ENCODE peak calls at places on chromosomes 3 and 15, in five cellular contexts. S is Panc1; K is neural progenitor cell; H is CD4-positive, CD25-positive, alpha-beta regulatory T cell; R is thoracic aorta. W is an unnamed sample.

GRCh38 chr15:26355671-26356070 is 417.2 kb downstream of the GABRB3 start:
- DNase-seq in H (no peak), R (no peak), S (no peak), K (no peak), W (no peak)

GRCh38 chr3:188955919-188956318 is 215.9 kb upstream of the TPRG1 start:
- DNase-seq in K (no peak), H (no peak), R (no peak), S (no peak), W (no peak)

GRCh38 chr3:78846688-78847087 is 921.1 kb downstream of the ROBO1 start:
- DNase-seq in R (no peak), K (no peak), S (no peak), H (no peak), W (peak; percentile 55)

GRCh38 chr3:59608356-59608755 is 558.5 kb upstream of the CFAP20DC start:
- DNase-seq in K (no peak), R (no peak), S (no peak), H (no peak), W (no peak)

GRCh38 chr15:37032091-37032775 is 68.1 kb downstream of the MEIS2 start:
- DNase-seq in H (no peak), S (no peak), K (no peak), R (no peak), W (no peak)

GRCh38 chr3:85007195-85008094 is 48.7 kb downstream of the CADM2 start:
- DNase-seq in R (no peak), S (no peak), H (no peak), K (no peak), W (no peak)

GRCh38 chr15:79724804-79725203 is 172.0 kb downstream of the MTHFS start:
- DNase-seq in S (no peak), H (no peak), R (no peak), K (no peak), W (no peak)

GRCh38 chr3:189123595-189124387 is 48.0 kb upstream of the TPRG1 start:
- DNase-seq in R (no peak), S (no peak), H (no peak), K (no peak), W (no peak)

GRCh38 chr3:188362405-188362831 is 208.5 kb downstream of the LPP start:
- DNase-seq in K (no peak), S (peak; percentile 69), R (no peak), H (peak; percentile 16), W (peak; percentile 46)

GRCh38 chr15:96341465-96342142 is 11.1 kb downstream of the NR2F2 start:
- DNase-seq in R (no peak), H (no peak), S (no peak), K (peak; percentile 62), W (no peak)

GRCh38 chr15:74406992-74407705 is 26.6 kb downstream of the SEMA7A start:
- DNase-seq in H (no peak), R (no peak), K (peak; percentile 79), S (no peak), W (peak; percentile 85)

GRCh38 chr3:183222631-183223030 is 30.4 kb upstream of the B3GNT5 start:
- DNase-seq in H (peak; percentile 25), S (no peak), K (no peak), R (no peak), W (no peak)

GRCh38 chr3:183218826-183219225 is 34.2 kb upstream of the B3GNT5 start:
- DNase-seq in K (no peak), R (no peak), H (no peak), S (no peak), W (no peak)

GRCh38 chr3:183224180-183224579 is 28.9 kb upstream of the B3GNT5 start:
- DNase-seq in K (no peak), S (no peak), H (no peak), R (no peak), W (no peak)

GRCh38 chr3:183217548-183218321 is 35.3 kb upstream of the B3GNT5 start:
- DNase-seq in R (no peak), H (no peak), S (no peak), K (no peak), W (no peak)

GRCh38 chr3:183220828-183221227 is 32.2 kb upstream of the B3GNT5 start:
- DNase-seq in K (no peak), H (no peak), R (no peak), S (no peak), W (peak; percentile 35)
- H3K4me3 ChIP-seq in K (no peak overlapping the region), H (no peak overlapping the region), R (no peak overlapping the region), S (no peak overlapping the region), W (no peak overlapping the region)

GRCh38 chr3:157531301-157531660 is 28.1 kb upstream of the VEPH1 start:
- DNase-seq in S (no peak), R (no peak), H (no peak), K (no peak), W (no peak)

GRCh38 chr3:157532529-157533297 is 29.5 kb upstream of the VEPH1 start:
- DNase-seq in K (peak; percentile 86), S (peak; percentile 42), H (peak; percentile 41), R (no peak), W (peak; percentile 76)

GRCh38 chr3:157534725-157535161 is 31.5 kb upstream of the VEPH1 start:
- DNase-seq in H (no peak), S (no peak), R (no peak), K (no peak), W (no peak)

GRCh38 chr3:157531771-157532170 is 28.6 kb upstream of the VEPH1 start:
- DNase-seq in S (no peak), H (no peak), R (no peak), K (no peak), W (no peak)

GRCh38 chr3:157533298-157533870 is 30.2 kb upstream of the VEPH1 start:
- DNase-seq in H (no peak), R (no peak), K (no peak), S (no peak), W (peak; percentile 73)
- H3K4me3 ChIP-seq in H (no peak overlapping the region), R (no peak overlapping the region), K (no peak overlapping the region), S (no peak overlapping the region), W (peak overlapping the region; percentile 42)

GRCh38 chr3:9401986-9402385 is 4.6 kb downstream of the SETD5 start:
- DNase-seq in K (peak; percentile 11), S (no peak), H (no peak), R (no peak), W (no peak)
- H3K4me3 ChIP-seq in K (peak overlapping the region; percentile 94), S (peak overlapping the region; percentile 40), H (peak overlapping the region; percentile 97), R (peak overlapping the region; percentile 6), W (peak overlapping the region; percentile 23)

GRCh38 chr15:23869391-23869790 is 182.3 kb upstream of the NDN start:
- DNase-seq in H (no peak), S (no peak), K (peak; percentile 86), R (no peak), W (no peak)
- H3K4me3 ChIP-seq in H (no peak overlapping the region), S (no peak overlapping the region), K (peak overlapping the region; percentile 23), R (no peak overlapping the region), W (peak overlapping the region; percentile 20)

DNA sequence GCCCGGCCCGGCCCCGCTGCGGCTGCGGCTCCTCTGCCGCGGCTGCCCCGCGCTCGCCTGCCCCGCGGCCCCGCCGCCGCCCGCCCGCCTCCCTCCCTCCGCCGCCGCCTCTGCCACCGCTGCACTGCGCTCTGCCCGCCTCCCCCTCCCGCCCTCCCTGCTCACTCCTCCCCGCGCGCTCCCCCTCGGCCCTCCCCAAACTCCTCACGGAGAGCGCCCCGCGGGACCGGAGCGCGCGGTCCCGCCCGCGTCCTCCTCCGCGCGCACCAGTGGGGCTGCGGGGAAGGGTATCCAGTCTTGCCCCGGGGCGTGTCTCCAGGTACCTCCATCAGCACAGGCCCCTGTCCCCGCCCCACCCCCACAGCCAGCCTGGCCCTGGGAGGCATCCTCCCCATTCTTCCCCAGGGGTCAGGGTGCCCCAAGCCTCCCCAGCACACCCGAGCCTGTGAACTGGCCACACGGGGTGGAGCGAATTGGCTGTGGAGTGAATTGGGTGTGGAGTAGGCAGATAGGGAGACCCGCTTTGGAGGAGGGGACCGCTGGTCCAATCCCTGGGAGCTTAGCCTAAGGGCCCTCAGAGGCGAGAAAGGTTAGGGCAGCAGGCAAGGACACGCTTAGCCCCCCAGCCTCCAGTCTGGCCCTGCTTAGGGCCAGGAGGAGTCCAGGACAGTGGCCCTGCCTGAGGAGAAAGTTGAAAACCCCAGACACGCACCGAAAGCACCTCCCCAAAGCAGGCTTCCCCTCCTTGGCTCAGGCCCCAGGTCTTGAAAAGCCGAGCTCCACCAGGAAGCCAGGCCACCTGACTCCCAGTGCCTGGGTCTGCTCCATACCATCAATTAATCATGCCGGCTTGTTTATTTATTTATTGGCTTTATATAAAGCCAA is 107.8 kb upstream of the SLC6A11 start:
- DNase-seq in R (no peak), K (peak; percentile 22), S (no peak), H (no peak), W (no peak)
- H3K4me3 ChIP-seq in R (no peak overlapping the region), K (peak overlapping the region; percentile 63), S (no peak overlapping the region), H (no peak overlapping the region), W (no peak overlapping the region)